ENCODE peak calls at places on chromosomes 5 and 9, in seven cellular contexts. K is OCI-LY7, H is heart left ventricle, X is cardiac muscle cell, M is Peyer's patch, A is IMR-90, F is PC-9. O is an unnamed sample. For H3K36me3, the result is how much of the 10 kb centered on the place peaks cover.

GRCh38 chr9:125889524-125890473 is 142.6 kb downstream of the PBX3 start:
- DNase-seq in K (no peak), H (peak), X (peak), M (peak), A (peak), F (peak), O (peak)

GRCh38 chr5:78984611-78985406 is at the start of gene ARSB:
- DNase-seq in K (peak), H (peak), X (peak), M (peak), A (peak), F (peak), O (peak)

GRCh38 chr5:158387499-158387898 is 528.6 kb upstream of the CLINT1 start:
- DNase-seq in K (no peak), H (no peak), X (no peak), M (no peak), A (no peak), F (no peak), O (no peak)

GRCh38 chr5:94254214-94254613 is 364.2 kb downstream of the KIAA0825 start:
- DNase-seq in K (no peak), H (no peak), X (no peak), M (no peak), A (no peak), F (no peak), O (no peak)

GRCh38 chr5:151691706-151692105 is 5.0 kb upstream of the SPARC start:
- DNase-seq in K (no peak), H (no peak), X (no peak), M (no peak), A (no peak), F (no peak), O (no peak)

GRCh38 chr9:135523521-135524129 is 2.4 kb downstream of the LCN1 start:
- DNase-seq in K (no peak), H (no peak), X (no peak), M (peak), A (no peak), F (no peak), O (no peak)

GRCh38 chr5:156543348-156543747 is 216.4 kb downstream of the SGCD start:
- DNase-seq in K (no peak), H (no peak), X (no peak), M (no peak), A (no peak), F (no peak), O (no peak)

GRCh38 chr9:121505903-121506640 is 6.4 kb upstream of the GGTA1 start:
- DNase-seq in K (no peak), H (no peak), X (no peak), M (no peak), A (no peak), F (no peak), O (no peak)

GRCh38 chr9:131727184-131727785 is 12.6 kb downstream of the RAPGEF1 start:
- DNase-seq in K (no peak), H (no peak), X (no peak), M (no peak), A (peak), F (no peak), O (no peak)

GRCh38 chr9:96202971-96203780 is 98.8 kb downstream of the HSD17B3 start:
- DNase-seq in K (no peak), H (no peak), X (no peak), M (no peak), A (no peak), F (no peak), O (no peak)

GRCh38 chr9:78707080-78707479 is 410.2 kb downstream of the PSAT1 start:
- DNase-seq in K (no peak), H (no peak), X (no peak), M (no peak), A (no peak), F (no peak), O (no peak)

DNA sequence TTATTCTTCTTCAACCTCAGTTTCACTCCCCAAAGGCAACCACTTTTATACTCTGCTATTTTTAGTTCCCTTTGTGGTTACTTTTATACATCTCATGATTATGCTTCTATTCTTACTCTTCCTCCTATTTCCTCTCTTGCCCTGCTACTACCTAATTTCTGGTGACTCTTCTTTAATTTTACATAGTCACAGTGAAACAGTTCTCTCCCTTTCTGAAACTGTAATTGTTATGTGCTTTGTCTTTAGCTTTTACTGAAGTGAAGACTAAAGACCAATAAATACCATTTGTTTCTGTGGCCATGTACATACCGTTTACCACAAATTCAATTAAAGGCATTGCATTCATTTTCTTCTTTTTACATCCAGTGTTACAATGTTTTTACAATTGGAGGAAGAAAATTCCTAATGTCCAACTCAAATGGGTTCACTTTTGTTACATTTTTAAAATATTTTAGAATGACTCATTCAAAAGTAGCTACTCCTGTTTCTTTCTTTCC is 410.6 kb downstream of the PSAT1 start:
- DNase-seq in K (no peak), H (no peak), X (no peak), M (no peak), A (peak), F (no peak), O (no peak)
- H3K4me3 ChIP-seq in K (no peak), H (no peak), X (no peak), M (no peak), A (peak), F (no peak), O (no peak)

DNA sequence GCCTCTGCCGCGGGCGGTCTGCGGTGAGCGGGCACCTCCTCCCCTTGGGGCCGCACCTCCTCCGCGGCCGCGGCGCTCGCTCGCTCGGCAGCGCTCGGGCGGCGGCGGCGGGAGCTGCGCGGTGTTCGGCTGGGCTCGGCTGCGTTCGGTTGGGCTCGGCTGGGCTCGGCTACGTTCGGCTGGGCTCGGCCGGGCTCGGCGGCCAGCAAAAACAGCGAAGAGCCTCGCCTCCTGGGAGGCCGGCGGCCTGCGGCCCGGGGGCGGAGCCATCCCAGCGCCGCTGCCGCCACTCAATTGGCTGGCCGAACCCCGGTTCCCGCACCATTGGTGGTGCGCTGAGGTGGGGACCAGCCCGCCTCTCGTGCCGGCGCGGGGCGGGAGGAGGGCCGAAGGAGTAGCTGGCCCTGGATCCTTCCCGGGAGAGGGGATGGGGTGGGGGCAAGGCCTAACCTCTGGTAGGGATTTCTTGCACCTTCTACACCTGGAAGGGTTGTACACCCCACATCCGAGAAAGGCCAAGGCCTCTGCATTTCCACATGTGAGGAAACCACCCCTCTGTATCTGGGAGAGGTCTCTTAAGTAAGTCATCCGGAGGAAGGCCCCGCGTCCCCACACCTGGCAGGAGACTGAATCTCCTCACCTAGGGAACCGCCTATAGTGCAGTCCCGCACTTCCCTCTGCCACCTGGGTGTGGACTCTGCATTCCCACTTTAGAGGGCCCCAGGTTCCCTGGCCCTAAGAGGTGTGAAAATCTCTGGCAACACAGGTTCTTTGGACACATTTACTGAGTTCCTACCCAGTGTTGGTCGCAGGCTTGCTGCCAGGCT is at the start of gene ENHO:
- DNase-seq in K (peak), H (peak), X (peak), M (peak), A (peak), F (peak), O (peak)
- TF ChIP-seq CTCF in K (no peak), H (no peak), X (no peak), M (no peak), A (peak), F (no peak), O (no peak)

DNA sequence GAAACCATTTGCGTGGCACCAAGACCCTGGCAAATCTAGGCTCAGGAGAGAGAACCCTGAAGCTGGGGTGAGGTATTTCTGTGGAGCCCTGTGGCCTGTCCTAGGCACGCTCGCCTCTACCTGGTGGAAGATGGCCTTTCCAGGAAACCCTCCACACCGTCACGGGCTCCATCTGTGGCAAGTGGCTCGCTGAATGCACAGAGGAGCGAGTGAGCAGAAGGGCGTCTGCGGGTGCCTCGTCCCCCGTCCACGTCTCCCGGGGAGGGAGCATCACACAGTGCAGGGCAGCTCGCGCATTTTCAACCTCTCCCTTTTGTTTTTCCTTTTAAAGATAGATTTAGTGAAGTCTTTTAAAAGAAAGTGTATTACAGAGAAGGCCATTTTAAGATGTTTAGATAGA is 25.3 kb upstream of the RASGEF1C start:
- DNase-seq in K (no peak), H (no peak), X (no peak), M (no peak), A (no peak), F (no peak), O (no peak)
- H3K36me3 ChIP-seq in K (under half), H (half or more), X (under half), M (half or more), A (under half), F (under half), O (under half)

GRCh38 chr9:35908484-35909125 is 685 bp upstream of the SPAAR start:
- DNase-seq in K (no peak), H (peak), X (no peak), M (no peak), A (peak), F (no peak), O (no peak)
- H3K4me3 ChIP-seq in K (no peak), H (no peak), X (no peak), M (no peak), A (no peak), F (peak), O (peak)

DNA sequence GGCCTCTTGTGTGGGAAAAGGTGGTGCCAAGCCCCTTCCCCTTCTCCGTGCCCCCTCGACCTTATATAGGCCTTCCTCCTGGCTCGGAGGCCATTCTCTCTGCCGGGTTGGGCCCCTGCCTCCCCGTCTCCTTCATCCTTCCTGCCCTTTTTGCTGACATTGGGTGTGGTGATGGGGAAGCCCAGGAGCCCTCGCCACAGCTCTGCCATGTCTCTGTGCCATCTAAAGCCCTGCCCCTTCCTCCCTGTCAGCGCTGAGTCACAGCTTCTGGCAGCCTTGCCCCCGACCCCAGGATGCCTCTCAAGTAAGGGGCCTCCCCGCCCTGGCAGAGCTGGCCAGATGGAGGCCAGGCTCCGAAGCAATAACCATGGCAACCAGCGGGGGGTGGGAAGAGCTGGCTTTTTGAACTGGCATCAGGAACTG is 30.4 kb downstream of the JADE2 start:
- DNase-seq in K (peak), H (no peak), X (peak), M (peak), A (peak), F (peak), O (no peak)
- TF ChIP-seq CTCF in K (peak), H (no peak), X (no peak), M (no peak), A (peak), F (no peak), O (no peak)

GRCh38 chr9:133032171-133032570 is 1.4 kb downstream of the GTF3C5 start:
- DNase-seq in K (no peak), H (no peak), X (no peak), M (no peak), A (no peak), F (no peak), O (peak)

GRCh38 chr9:133042676-133043075 is 11.9 kb downstream of the GTF3C5 start:
- DNase-seq in K (no peak), H (no peak), X (no peak), M (no peak), A (no peak), F (no peak), O (no peak)

GRCh38 chr9:133035669-133036068 is 4.9 kb downstream of the GTF3C5 start:
- DNase-seq in K (no peak), H (no peak), X (no peak), M (no peak), A (no peak), F (no peak), O (peak)

GRCh38 chr9:133041958-133042357 is 11.2 kb downstream of the GTF3C5 start:
- DNase-seq in K (no peak), H (no peak), X (no peak), M (no peak), A (no peak), F (no peak), O (no peak)

GRCh38 chr9:133037775-133038174 is 7.0 kb downstream of the GTF3C5 start:
- DNase-seq in K (no peak), H (no peak), X (no peak), M (no peak), A (no peak), F (no peak), O (peak)
- H3K36me3 ChIP-seq in K (under half), H (under half), X (under half), M (under half), A (under half), F (under half), O (under half)

DNA sequence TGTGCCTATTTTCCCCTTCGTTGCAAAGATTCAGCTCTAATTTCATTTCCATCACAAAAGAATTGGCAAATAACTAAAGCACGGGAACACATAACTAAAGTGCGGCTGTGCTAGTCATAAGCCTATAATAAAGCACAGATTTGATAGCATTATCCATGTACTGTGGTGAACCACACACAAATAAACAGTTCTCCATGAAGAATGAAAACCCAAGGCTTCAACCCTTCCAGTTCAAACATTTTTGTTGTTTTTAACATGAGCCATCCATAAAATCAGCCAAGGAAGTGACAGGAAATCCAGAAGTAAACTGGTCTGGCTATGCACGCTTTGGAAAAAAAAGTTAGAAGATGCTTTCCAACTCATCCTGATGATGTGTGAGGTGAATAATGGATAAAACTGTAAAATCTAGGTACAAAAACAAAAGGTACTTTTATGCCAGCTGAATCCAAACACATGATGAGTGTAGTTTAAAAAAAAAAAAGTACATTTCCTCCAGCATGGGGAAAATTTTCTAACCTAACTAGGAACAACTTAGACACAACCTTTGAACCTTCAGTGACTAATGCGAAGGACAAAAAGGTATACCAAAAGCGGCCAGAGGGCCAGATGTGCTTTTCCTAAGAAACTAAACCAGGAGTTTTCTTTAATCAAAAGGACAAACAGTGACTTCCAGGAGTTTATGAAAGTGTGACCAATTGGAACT is 10.2 kb downstream of the ZNF608 start:
- DNase-seq in K (no peak), H (no peak), X (no peak), M (no peak), A (peak), F (no peak), O (no peak)
- H3K4me3 ChIP-seq in K (peak), H (no peak), X (peak), M (no peak), A (peak), F (no peak), O (peak)

GRCh38 chr5:83031391-83031790 is 45.8 kb downstream of the TMEM167A start:
- DNase-seq in K (no peak), H (no peak), X (no peak), M (no peak), A (no peak), F (no peak), O (no peak)
- TF ChIP-seq CTCF in K (no peak), H (no peak), X (no peak), M (no peak), A (no peak), F (no peak), O (no peak)